ENCODE peak calls at places on chromosomes 3 and 15, in four cellular contexts. L is NCI-H1092 treated with DMSO at 0.1 percent for 48 hours, K is AG04450, Z is Peyer's patch. S is an unnamed sample.

GRCh38 chr3:146067048-146067447 is 93.9 kb downstream of the PLOD2 start:
- DNase-seq in L (no peak), Z (no peak), K (peak; percentile 36), S (peak; percentile 34)

GRCh38 chr15:37046876-37047614 is 53.3 kb downstream of the MEIS2 start:
- DNase-seq in K (no peak), L (no peak), Z (no peak), S (no peak)

GRCh38 chr15:89475688-89476087 is 20.7 kb downstream of the RHCG start:
- DNase-seq in Z (no peak), K (no peak), L (no peak), S (no peak)

GRCh38 chr3:107704477-107704876 is 181.7 kb downstream of the BBX start:
- DNase-seq in K (peak; percentile 13), Z (no peak), L (no peak), S (no peak)

GRCh38 chr3:94234177-94234788 is 171.4 kb downstream of the NSUN3 start:
- DNase-seq in K (no peak), L (peak; percentile 17), Z (no peak), S (no peak)

GRCh38 chr15:95603802-95604201 is 726.7 kb upstream of the NR2F2 start:
- DNase-seq in Z (no peak), L (no peak), K (no peak), S (no peak)

GRCh38 chr3:59775106-59775505 is 725.3 kb upstream of the CFAP20DC start:
- DNase-seq in K (no peak), Z (no peak), L (no peak), S (no peak)

GRCh38 chr3:32884532-32885031 is 66.8 kb downstream of the TRIM71 start:
- DNase-seq in K (no peak), Z (no peak), L (no peak), S (no peak)

GRCh38 chr15:66424963-66425612 is 38.4 kb downstream of the MAP2K1 start:
- DNase-seq in L (no peak), K (no peak), Z (no peak), S (no peak)

GRCh38 chr15:88256261-88257230 is at the start of gene NTRK3:
- DNase-seq in L (peak; percentile 27), Z (no peak), K (no peak), S (no peak)

GRCh38 chr3:16441306-16441898 is 72.1 kb downstream of the RFTN1 start:
- DNase-seq in L (peak; percentile 64), Z (no peak), K (no peak), S (no peak)

GRCh38 chr3:156285626-156286025 is 165.2 kb downstream of the KCNAB1 start:
- DNase-seq in K (no peak), Z (no peak), L (no peak), S (no peak)

GRCh38 chr15:95284933-95285401 is 1045.5 kb upstream of the NR2F2 start:
- DNase-seq in L (no peak), Z (no peak), K (no peak), S (no peak)

GRCh38 chr3:190319660-190320059 is 2.6 kb downstream of the CLDN1 start:
- DNase-seq in Z (no peak), K (no peak), L (no peak), S (no peak)

GRCh38 chr3:150763122-150763840 is at the start of gene SIAH2:
- DNase-seq in Z (peak; percentile 94), K (peak; percentile 85), L (peak; percentile 87), S (peak; percentile 88)

GRCh38 chr3:48593337-48593736 is 1.8 kb downstream of the COL7A1 start:
- DNase-seq in K (no peak), L (no peak), Z (no peak), S (no peak)

GRCh38 chr3:117512975-117513374 is 803.4 kb downstream of the TUSC7 start:
- DNase-seq in Z (no peak), K (no peak), L (no peak), S (no peak)

GRCh38 chr3:179801263-179801662 is 148.4 kb downstream of the USP13 start:
- DNase-seq in K (peak; percentile 85), Z (no peak), L (no peak), S (no peak)

GRCh38 chr15:37576952-37577351 is 357.5 kb upstream of the TMCO5A start:
- DNase-seq in L (no peak), K (no peak), Z (no peak), S (no peak)

GRCh38 chr3:13338996-13339395 is 81.1 kb downstream of the NUP210 start:
- DNase-seq in L (no peak), K (no peak), Z (no peak), S (no peak)

GRCh38 chr3:111315911-111316310 is 226.1 kb upstream of the CD96 start:
- DNase-seq in L (peak; percentile 4), Z (no peak), K (peak; percentile 89), S (peak; percentile 74)

GRCh38 chr3:9808345-9809037 is 1.6 kb upstream of the TTLL3 start:
- DNase-seq in L (no peak), K (no peak), Z (no peak), S (no peak)

GRCh38 chr3:158568784-158569183 is 2.2 kb upstream of the MLF1 start:
- DNase-seq in Z (no peak), L (no peak), K (no peak), S (no peak)

GRCh38 chr15:45689616-45690015 is 54.8 kb downstream of the SQOR start:
- DNase-seq in Z (no peak), L (no peak), K (no peak), S (no peak)

GRCh38 chr15:71195242-71195641 is 80.0 kb downstream of the THSD4 start:
- DNase-seq in L (no peak), Z (no peak), K (no peak), S (no peak)

S was measured in HS-27A.